ENCODE peak calls at places on chromosome 3, in six cellular contexts. G is sigmoid colon; L is ecto neural progenitor cell; H is stimulated activated naive CD8-positive, alpha-beta T cell treated with anti-CD3 and anti-CD28 coated beads, Interleukin-15, Interleukin-2, amounts not matched to agents 100 U/mL and 50 U/mL, for 24 hours; Q is GM04504; P is fibroblast of pulmonary artery. F is an unnamed sample.
A peak's percentile ranks its signal among the peaks of the same experiment; 100 is the strongest.

GRCh38 chr3:187972454-187972853 is 181.5 kb upstream of the LPP start:
- DNase-seq in G (no peak), L (no peak), H (no peak), Q (no peak), P (no peak), F (no peak)

GRCh38 chr3:128098234-128098633 is 25.4 kb downstream of the RUVBL1 start:
- DNase-seq in G (no peak), L (no peak), H (no peak), Q (no peak), P (no peak), F (no peak)

GRCh38 chr3:142028174-142028833 is 121.0 kb downstream of the TFDP2 start:
- DNase-seq in G (no peak), L (no peak), H (peak; percentile 19), Q (peak; percentile 40), P (peak; percentile 89), F (no peak)

GRCh38 chr3:167450675-167451074 is 23.2 kb downstream of the SERPINI2 start:
- DNase-seq in G (no peak), L (peak; percentile 43), H (no peak), Q (no peak), P (no peak), F (no peak)

GRCh38 chr3:112084980-112085697 is 1.1 kb upstream of the C3orf52 start:
- DNase-seq in G (no peak), L (no peak), H (no peak), Q (no peak), P (no peak), F (no peak)

GRCh38 chr3:99645277-99646106 is 7.1 kb downstream of the COL8A1 start:
- DNase-seq in G (no peak), L (no peak), H (no peak), Q (no peak), P (peak; percentile 87), F (no peak)

GRCh38 chr3:120448707-120449650 is 1.8 kb downstream of the FSTL1 start:
- DNase-seq in G (no peak), L (no peak), H (no peak), Q (peak; percentile 76), P (peak; percentile 67), F (no peak)

GRCh38 chr3:138800248-138800647 is 34.5 kb downstream of the PIK3CB start:
- DNase-seq in G (no peak), L (no peak), H (no peak), Q (no peak), P (no peak), F (no peak)

GRCh38 chr3:94544131-94544530 is 481.3 kb downstream of the NSUN3 start:
- DNase-seq in G (no peak), L (no peak), H (no peak), Q (no peak), P (no peak), F (no peak)

GRCh38 chr3:37075955-37076354 is 82.6 kb downstream of the MLH1 start:
- DNase-seq in G (no peak), L (no peak), H (no peak), Q (no peak), P (no peak), F (no peak)

GRCh38 chr3:23629181-23629893 is 176.4 kb upstream of the UBE2E1 start:
- DNase-seq in G (no peak), L (no peak), H (no peak), Q (no peak), P (peak; percentile 77), F (no peak)

GRCh38 chr3:12916159-12916558 is 74.8 kb upstream of the RPL32 start:
- DNase-seq in G (no peak), L (no peak), H (peak; percentile 35), Q (no peak), P (no peak), F (no peak)

GRCh38 chr3:185421577-185422232 is 58.8 kb downstream of the MAP3K13 start:
- DNase-seq in G (no peak), L (no peak), H (no peak), Q (no peak), P (no peak), F (no peak)

GRCh38 chr3:7421065-7421464 is 560.1 kb downstream of the GRM7 start:
- DNase-seq in G (no peak), L (no peak), H (no peak), Q (no peak), P (no peak), F (no peak)

GRCh38 chr3:131807822-131808221 is 227.0 kb downstream of the CPNE4 start:
- DNase-seq in G (no peak), L (no peak), H (no peak), Q (no peak), P (no peak), F (no peak)

GRCh38 chr3:112089956-112090898 is 4.0 kb downstream of the C3orf52 start:
- DNase-seq in G (no peak), L (no peak), H (no peak), Q (no peak), P (no peak), F (no peak)

GRCh38 chr3:53102601-53103147 is 27.6 kb downstream of the RFT1 start:
- DNase-seq in G (no peak), L (no peak), H (peak; percentile 39), Q (no peak), P (no peak), F (peak; percentile 29)

GRCh38 chr3:183149915-183150825 is 12.4 kb downstream of the LAMP3 start:
- DNase-seq in G (no peak), L (no peak), H (no peak), Q (no peak), P (peak; percentile 62), F (no peak)

GRCh38 chr3:168117059-168117458 is 21.3 kb upstream of the GOLIM4 start:
- DNase-seq in G (no peak), L (no peak), H (no peak), Q (no peak), P (peak; percentile 66), F (no peak)

GRCh38 chr3:193010191-193010590 is 92.5 kb upstream of the MB21D2 start:
- DNase-seq in G (no peak), L (no peak), H (no peak), Q (no peak), P (no peak), F (no peak)

GRCh38 chr3:114899186-114899931 is 247.7 kb downstream of the ZBTB20 start:
- DNase-seq in G (no peak), L (peak; percentile 49), H (no peak), Q (no peak), P (no peak), F (no peak)

GRCh38 chr3:71358243-71358642 is 225.3 kb downstream of the FOXP1 start:
- DNase-seq in G (no peak), L (no peak), H (no peak), Q (no peak), P (no peak), F (no peak)

GRCh38 chr3:110968076-110968475 is 103.5 kb upstream of the NECTIN3 start:
- DNase-seq in G (no peak), L (no peak), H (no peak), Q (no peak), P (no peak), F (no peak)

GRCh38 chr3:46853441-46854410 is 9.5 kb downstream of the MYL3 start:
- DNase-seq in G (peak; percentile 34), L (no peak), H (no peak), Q (no peak), P (no peak), F (peak; percentile 58)

GRCh38 chr3:113751145-113751544 is 4.3 kb downstream of the ATP6V1A start:
- DNase-seq in G (no peak), L (no peak), H (no peak), Q (no peak), P (peak; percentile 18), F (no peak)